ENCODE peak calls at places on chromosomes 1 and 21, in eight cellular contexts. P, H, X, Y, A, Q, J and F are unnamed samples.

GRCh38 chr1:145879775-145880174 is 5.9 kb downstream of the ANKRD35 start:
- DNase-seq in J (no peak), Q (no peak), H (no peak), Y (no peak), A (no peak), P (no peak), X (no peak), F (no peak)

GRCh38 chr1:215665212-215665611 is 98.1 kb downstream of the KCTD3 start:
- DNase-seq in Q (peak; percentile 92), A (peak; percentile 96), Y (no peak), P (peak; percentile 94), J (no peak), H (peak; percentile 76), X (no peak), F (peak; percentile 8)

GRCh38 chr1:13541435-13542215 is 27.8 kb upstream of the LRRC38 start:
- DNase-seq in P (no peak), A (no peak), Q (no peak), H (no peak), J (peak; percentile 39), Y (no peak), X (no peak), F (no peak)

GRCh38 chr1:100661176-100661575 is 58.4 kb upstream of the VCAM1 start:
- DNase-seq in Y (no peak), A (no peak), P (no peak), J (no peak), H (no peak), X (no peak), Q (no peak), F (no peak)

GRCh38 chr1:26677306-26678115 is 18.3 kb upstream of the ARID1A start:
- DNase-seq in Q (peak; percentile 91), H (peak; percentile 77), P (peak; percentile 64), Y (no peak), A (peak; percentile 66), X (peak; percentile 93), J (peak; percentile 89), F (peak; percentile 69)

GRCh38 chr1:114458208-114458777 is 52.7 kb downstream of the TRIM33 start:
- DNase-seq in X (no peak), Q (peak; percentile 88), Y (no peak), P (peak; percentile 80), A (peak; percentile 84), J (no peak), H (peak; percentile 79), F (peak; percentile 85)

GRCh38 chr21:36705679-36706481 is 7.0 kb downstream of the SIM2 start:
- DNase-seq in J (no peak), H (no peak), P (no peak), A (no peak), X (no peak), Q (no peak), Y (peak; percentile 30), F (no peak)

GRCh38 chr1:33128781-33129180 is 47.8 kb downstream of the AZIN2 start:
- DNase-seq in Y (no peak), P (no peak), J (no peak), H (no peak), A (no peak), Q (no peak), X (no peak), F (no peak)

GRCh38 chr1:26546819-26547218 is 17.3 kb downstream of the RPS6KA1 start:
- DNase-seq in P (no peak), A (no peak), Y (no peak), H (no peak), Q (no peak), J (no peak), X (no peak), F (no peak)

GRCh38 chr1:226939439-226940028 is 560 bp upstream of the COQ8A start:
- DNase-seq in Y (no peak), Q (peak; percentile 54), A (peak; percentile 32), J (peak; percentile 87), H (no peak), P (no peak), X (peak; percentile 71), F (no peak)

GRCh38 chr21:45869121-45870007 is 112.2 kb upstream of the COL6A1 start:
- DNase-seq in H (peak; percentile 85), P (peak; percentile 79), J (no peak), A (peak; percentile 75), Y (no peak), Q (no peak), X (no peak), F (peak; percentile 63)

GRCh38 chr1:25168193-25169071 is 63.9 kb downstream of the SYF2 start:
- DNase-seq in A (no peak), Q (no peak), H (no peak), P (no peak), Y (no peak), J (no peak), X (peak; percentile 80), F (no peak)

GRCh38 chr1:56881417-56881816 is 26.8 kb downstream of the C8A start:
- DNase-seq in P (no peak), A (no peak), X (no peak), H (no peak), Y (no peak), Q (no peak), J (no peak), F (no peak)

GRCh38 chr1:40438391-40439015 is 11.8 kb upstream of the ZFP69B start:
- DNase-seq in J (peak; percentile 25), A (no peak), H (peak; percentile 52), X (peak; percentile 40), Q (no peak), P (peak; percentile 16), Y (no peak), F (peak; percentile 42)

GRCh38 chr1:230220478-230220877 is 153.4 kb downstream of the GALNT2 start:
- DNase-seq in X (no peak), J (no peak), H (no peak), Q (no peak), A (no peak), P (no peak), Y (no peak), F (no peak)

GRCh38 chr1:218585565-218586184 is 240.5 kb downstream of the TGFB2 start:
- DNase-seq in A (peak; percentile 79), Y (peak; percentile 42), P (peak; percentile 86), X (peak; percentile 71), Q (peak; percentile 81), J (no peak), H (peak; percentile 70), F (peak; percentile 84)

GRCh38 chr1:181680332-181680731 is 197.0 kb downstream of the CACNA1E start:
- DNase-seq in X (no peak), J (no peak), A (no peak), Q (no peak), H (no peak), P (no peak), Y (no peak), F (no peak)

GRCh38 chr1:93907718-93908117 is 1.5 kb downstream of the GCLM start:
- DNase-seq in H (peak; percentile 67), P (peak; percentile 54), Y (no peak), Q (peak; percentile 36), A (peak; percentile 44), J (no peak), X (peak; percentile 26), F (peak; percentile 51)
- H3K4me3 ChIP-seq in H (peak overlapping the region; percentile 86), P (peak overlapping the region; percentile 74), Y (peak overlapping the region; percentile 73), Q (peak overlapping the region; percentile 78), A (peak overlapping the region; percentile 91), J (no peak overlapping the region), X (no peak overlapping the region), F (peak overlapping the region; percentile 83)

DNA sequence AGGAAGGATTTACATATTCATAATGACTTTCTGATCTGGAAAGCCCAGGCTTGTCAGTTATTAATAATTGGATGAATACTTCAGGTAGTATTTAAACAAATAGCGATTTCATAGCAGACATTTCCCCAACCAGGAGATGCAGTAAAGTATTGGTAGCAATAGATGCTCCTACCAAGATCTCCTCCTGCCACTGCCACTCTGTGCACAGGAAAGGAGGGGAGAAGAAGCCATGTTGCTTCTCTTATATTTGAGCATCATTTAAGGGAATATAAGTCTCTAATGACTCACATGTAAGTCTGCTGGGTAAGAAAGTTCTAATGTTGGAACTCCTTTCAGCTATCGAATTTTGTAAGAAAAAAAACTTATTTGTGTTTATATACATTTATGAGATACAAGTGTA is 420 bp upstream of the IFI16 start:
- DNase-seq in Y (no peak), P (no peak), J (peak; percentile 30), H (no peak), A (no peak), X (no peak), Q (no peak), F (no peak)
- H2AFZ ChIP-seq in Y (peak overlapping the region; percentile 82), P (peak overlapping the region; percentile 35), J (peak overlapping the region; percentile 54), H (peak overlapping the region; percentile 77), A (peak overlapping the region; percentile 6), X (peak overlapping the region; percentile 20), Q (peak overlapping the region; percentile 82), F (peak overlapping the region; percentile 83)

GRCh38 chr1:82395450-82395849 is 594.7 kb downstream of the ADGRL2 start:
- DNase-seq in P (no peak), A (no peak), Y (no peak), H (no peak), J (peak; percentile 61), X (no peak), Q (no peak), F (no peak)

GRCh38 chr1:82390627-82391026 is 589.9 kb downstream of the ADGRL2 start:
- DNase-seq in A (no peak), X (no peak), Q (no peak), J (no peak), P (no peak), Y (no peak), H (no peak), F (no peak)

GRCh38 chr1:82392946-82393345 is 592.2 kb downstream of the ADGRL2 start:
- DNase-seq in X (no peak), P (no peak), J (no peak), Q (no peak), H (no peak), Y (no peak), A (peak; percentile 4), F (no peak)

GRCh38 chr1:82391712-82392111 is 591.0 kb downstream of the ADGRL2 start:
- DNase-seq in Q (no peak), P (no peak), H (no peak), J (no peak), X (no peak), Y (no peak), A (no peak), F (no peak)

DNA sequence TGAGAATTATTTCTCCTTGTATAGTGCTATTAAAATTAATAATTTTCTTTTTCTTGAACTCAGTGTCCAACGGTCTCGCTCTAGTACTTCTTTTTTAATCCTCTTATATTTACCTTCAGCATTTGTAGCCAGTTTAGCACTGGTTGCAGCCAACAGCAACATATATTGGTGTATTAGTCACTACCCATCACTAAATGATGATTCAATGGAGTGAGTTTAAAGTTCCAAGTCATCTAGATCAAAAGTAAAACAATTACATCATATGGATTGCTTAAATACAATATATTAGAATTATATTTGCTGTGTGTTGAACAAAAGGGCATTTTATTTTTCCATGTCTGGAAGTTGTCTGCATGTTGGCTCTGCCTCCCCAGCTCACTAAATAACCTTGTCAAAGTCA is 591.8 kb downstream of the ADGRL2 start:
- DNase-seq in X (no peak), Q (peak; percentile 69), Y (no peak), A (peak; percentile 85), J (no peak), P (peak; percentile 34), H (peak; percentile 21), F (peak; percentile 87)
- H3K4me3 ChIP-seq in X (no peak overlapping the region), Q (no peak overlapping the region), Y (no peak overlapping the region), A (no peak overlapping the region), J (no peak overlapping the region), P (no peak overlapping the region), H (no peak overlapping the region), F (no peak overlapping the region)

DNA sequence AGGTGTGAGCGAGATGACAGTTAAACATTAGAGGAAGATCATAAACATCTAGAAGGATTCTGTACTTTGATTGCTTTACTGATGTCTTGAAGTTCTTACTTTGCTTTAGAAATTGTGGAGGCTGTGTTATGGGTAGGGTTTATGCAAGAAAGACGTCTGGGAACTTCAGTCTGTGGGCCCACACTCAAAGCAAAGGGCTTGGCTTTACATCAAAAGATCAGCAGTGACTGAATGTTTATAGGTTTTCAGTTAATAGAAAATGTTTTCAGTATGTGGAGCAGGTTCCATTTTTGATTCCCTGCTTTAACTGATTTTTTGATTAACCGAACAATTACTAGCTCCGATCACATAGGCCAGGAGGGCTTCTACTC is 31.9 kb downstream of the PEX14 start:
- DNase-seq in J (no peak), X (no peak), A (no peak), Q (no peak), Y (no peak), H (no peak), P (no peak), F (no peak)
- H2AFZ ChIP-seq in J (no peak overlapping the region), X (no peak overlapping the region), A (no peak overlapping the region), Q (no peak overlapping the region), Y (no peak overlapping the region), H (no peak overlapping the region), P (no peak overlapping the region), F (no peak overlapping the region)